ENCODE peak calls at places on chromosomes 1 and 21, in nine cellular contexts. V is SJSA1; O is GM04504; E is NCI-H146; D is H7; Q is HCT116; S is fibroblast of lung; X is activated T-cell treated with anti-CD3 and anti-CD28 coated beads, Interleukin-2, amount 50 U/mL, for 72 hours; W is posterior cingulate gyrus. B is an unnamed sample.

GRCh38 chr1:37727186-37727585 is 34.9 kb downstream of the CDCA8 start:
- DNase-seq in V (no peak), O (no peak), E (no peak), D (no peak), Q (no peak), S (no peak), X (no peak), W (no peak), B (no peak)

GRCh38 chr1:1594602-1594981 is 5.3 kb downstream of the FNDC10 start:
- DNase-seq in V (no peak), O (no peak), E (peak), D (peak), Q (no peak), S (no peak), X (no peak), W (no peak), B (no peak)

GRCh38 chr1:47439151-47440051 is 1.6 kb downstream of the FOXD2 start:
- DNase-seq in V (peak), O (no peak), E (no peak), D (peak), Q (no peak), S (no peak), X (peak), W (no peak), B (no peak)

GRCh38 chr1:94637096-94637495 is 95.5 kb upstream of the F3 start:
- DNase-seq in V (no peak), O (no peak), E (no peak), D (no peak), Q (no peak), S (no peak), X (no peak), W (no peak), B (no peak)

GRCh38 chr1:104182251-104182650 is 432.6 kb downstream of the AMY1C start:
- DNase-seq in V (no peak), O (no peak), E (no peak), D (no peak), Q (no peak), S (no peak), X (no peak), W (no peak), B (no peak)

GRCh38 chr1:6918908-6919511 is 133.8 kb downstream of the CAMTA1 start:
- DNase-seq in V (no peak), O (no peak), E (no peak), D (peak), Q (no peak), S (no peak), X (no peak), W (no peak), B (no peak)

GRCh38 chr1:28737245-28738137 is 751 bp downstream of the YTHDF2 start:
- DNase-seq in V (peak), O (no peak), E (peak), D (peak), Q (peak), S (peak), X (peak), W (no peak), B (peak)

GRCh38 chr1:93394514-93394913 is 48.8 kb downstream of the DR1 start:
- DNase-seq in V (no peak), O (no peak), E (no peak), D (no peak), Q (no peak), S (no peak), X (no peak), W (no peak), B (no peak)

GRCh38 chr1:110628356-110629105 is 22.4 kb upstream of the KCNA2 start:
- DNase-seq in V (no peak), O (no peak), E (no peak), D (no peak), Q (no peak), S (no peak), X (no peak), W (no peak), B (no peak)

GRCh38 chr21:17915976-17916375 is 96.8 kb upstream of the C21orf91 start:
- DNase-seq in V (no peak), O (no peak), E (no peak), D (no peak), Q (no peak), S (no peak), X (no peak), W (no peak), B (no peak)

GRCh38 chr1:94678187-94678863 is 136.8 kb upstream of the F3 start:
- DNase-seq in V (no peak), O (no peak), E (no peak), D (no peak), Q (no peak), S (no peak), X (no peak), W (no peak), B (no peak)

GRCh38 chr1:194755241-194755953 is 1569.0 kb upstream of the B3GALT2 start:
- DNase-seq in V (no peak), O (no peak), E (no peak), D (no peak), Q (no peak), S (peak), X (no peak), W (no peak), B (no peak)

GRCh38 chr1:218847966-218848365 is 325.7 kb upstream of the LYPLAL1 start:
- DNase-seq in V (no peak), O (no peak), E (no peak), D (no peak), Q (no peak), S (no peak), X (no peak), W (no peak), B (no peak)

GRCh38 chr1:109573785-109574184 is 25.4 kb downstream of the GNAI3 start:
- DNase-seq in V (no peak), O (no peak), E (no peak), D (no peak), Q (no peak), S (no peak), X (no peak), W (no peak), B (no peak)

GRCh38 chr1:181089017-181089776 is 697 bp downstream of the IER5 start:
- DNase-seq in V (no peak), O (no peak), E (peak), D (peak), Q (no peak), S (peak), X (peak), W (peak), B (peak)

GRCh38 chr1:84724128-84724860 is 34.0 kb upstream of the SSX2IP start:
- DNase-seq in V (no peak), O (no peak), E (no peak), D (peak), Q (peak), S (no peak), X (peak), W (no peak), B (peak)

GRCh38 chr1:11944358-11944981 is 10.0 kb downstream of the PLOD1 start:
- DNase-seq in V (no peak), O (no peak), E (peak), D (peak), Q (no peak), S (no peak), X (no peak), W (no peak), B (no peak)

GRCh38 chr1:36807262-36807661 is 227.1 kb downstream of the GRIK3 start:
- DNase-seq in V (no peak), O (no peak), E (no peak), D (no peak), Q (no peak), S (no peak), X (no peak), W (no peak), B (no peak)

GRCh38 chr21:15592957-15593356 is 136.8 kb upstream of the USP25 start:
- DNase-seq in V (no peak), O (no peak), E (no peak), D (no peak), Q (no peak), S (no peak), X (no peak), W (no peak), B (no peak)

GRCh38 chr21:40191616-40192015 is 324.4 kb downstream of the PCP4 start:
- DNase-seq in V (no peak), O (no peak), E (no peak), D (no peak), Q (no peak), S (no peak), X (no peak), W (no peak), B (no peak)

GRCh38 chr1:245129811-245130210 is 25.0 kb upstream of the KIF26B start:
- DNase-seq in V (no peak), O (no peak), E (no peak), D (no peak), Q (no peak), S (peak), X (no peak), W (no peak), B (no peak)

GRCh38 chr21:33026878-33027400 is 1.2 kb downstream of the OLIG2 start:
- DNase-seq in V (no peak), O (no peak), E (no peak), D (peak), Q (no peak), S (peak), X (peak), W (no peak), B (peak)

GRCh38 chr1:171841931-171842723 is 829 bp downstream of the DNM3 start:
- DNase-seq in V (peak), O (no peak), E (peak), D (peak), Q (no peak), S (peak), X (peak), W (peak), B (peak)

GRCh38 chr1:20634594-20635084 is 1.4 kb downstream of the PINK1 start:
- DNase-seq in V (no peak), O (no peak), E (peak), D (peak), Q (no peak), S (peak), X (peak), W (peak), B (peak)

GRCh38 chr1:114157275-114157660 is 3.6 kb upstream of the SYT6 start:
- DNase-seq in V (no peak), O (no peak), E (no peak), D (no peak), Q (no peak), S (no peak), X (no peak), W (no peak), B (no peak)

GRCh38 chr1:7553042-7553690 is 217.9 kb upstream of the VAMP3 start:
- DNase-seq in V (no peak), O (no peak), E (peak), D (no peak), Q (no peak), S (no peak), X (no peak), W (no peak), B (no peak)

B was measured in stimulated activated CD8-positive, alpha-beta memory T cell treated with anti-CD3 and anti-CD28 coated beads, Interleukin-4, amount 100 ng/mL, for 48 hours.